ENCODE peak calls at places on chromosomes 1 and 21, in ten cellular contexts. C is hippocampal formation; Z is endothelial cell of umbilical vein; B is nephron progenitor cell; T is stimulated activated CD4-positive, alpha-beta T cell treated with anti-CD3 and anti-CD28 coated beads, TNF-alpha, amount 100 ng/mL, for 4 hours; N is fibroblast of lung; Y is neural progenitor cell; I is right atrium auricular region; D is activated T-helper 1 cell treated with anti-CD3 and anti-CD28 coated beads, Interleukin-12 subunit alpha, Interleukin-12 subunit beta, Interleukin-2, Interleukin-4 antibody, amounts not matched to agents 30 ng/mL and 10 ng/mL and 1 ng/mL, durations not matched to agents 14 hours and 24 hours and 36 hours; E is mesenteric fat pad. G is an unnamed sample.

GRCh38 chr1:208683141-208683540 is 439.0 kb upstream of the PLXNA2 start:
- DNase-seq in C (no peak), Z (peak; percentile 65), B (no peak), T (no peak), N (no peak), Y (no peak), I (no peak), D (no peak), E (no peak), G (no peak)

GRCh38 chr21:20592482-20592881 is 405.7 kb upstream of the NCAM2 start:
- DNase-seq in C (no peak), Z (no peak), B (no peak), T (no peak), N (no peak), Y (no peak), I (no peak), D (no peak), E (no peak), G (no peak)

GRCh38 chr1:192232859-192233417 is 74.7 kb downstream of the RGS18 start:
- DNase-seq in C (no peak), Z (no peak), B (no peak), T (no peak), N (no peak), Y (no peak), I (no peak), D (no peak), E (no peak), G (no peak)

GRCh38 chr1:45518910-45519309 is 2.8 kb downstream of the PRDX1 start:
- DNase-seq in C (no peak), Z (peak; percentile 33), B (no peak), T (no peak), N (peak; percentile 20), Y (peak; percentile 39), I (no peak), D (no peak), E (no peak), G (no peak)

GRCh38 chr1:2855206-2856075 is 53.9 kb upstream of the TTC34 start:
- DNase-seq in C (no peak), Z (no peak), B (no peak), T (no peak), N (no peak), Y (no peak), I (no peak), D (no peak), E (no peak), G (no peak)

GRCh38 chr1:193322218-193322617 is 135.8 kb upstream of the B3GALT2 start:
- DNase-seq in C (no peak), Z (peak; percentile 78), B (no peak), T (no peak), N (peak; percentile 89), Y (no peak), I (no peak), D (no peak), E (no peak), G (no peak)

GRCh38 chr1:201274616-201275265 is 8.6 kb upstream of the PKP1 start:
- DNase-seq in C (no peak), Z (no peak), B (no peak), T (no peak), N (no peak), Y (no peak), I (no peak), D (no peak), E (no peak), G (no peak)

GRCh38 chr1:238071061-238071460 is 180.3 kb upstream of the ZP4 start:
- DNase-seq in C (no peak), Z (no peak), B (no peak), T (no peak), N (no peak), Y (no peak), I (no peak), D (no peak), E (no peak), G (no peak)

GRCh38 chr1:108560430-108561144 is 687 bp downstream of the EEIG2 start:
- DNase-seq in C (no peak), Z (peak; percentile 62), B (peak; percentile 47), T (no peak), N (peak; percentile 66), Y (peak; percentile 70), I (peak; percentile 80), D (peak; percentile 14), E (no peak), G (peak; percentile 25)

GRCh38 chr1:25568834-25569598 is 25.6 kb downstream of the LDLRAP1 start:
- DNase-seq in C (no peak), Z (no peak), B (no peak), T (no peak), N (peak; percentile 89), Y (no peak), I (peak; percentile 69), D (no peak), E (no peak), G (no peak)

GRCh38 chr21:44329086-44329889 is 9.9 kb downstream of the CFAP410 start:
- DNase-seq in C (peak; percentile 30), Z (no peak), B (peak; percentile 36), T (no peak), N (no peak), Y (no peak), I (no peak), D (no peak), E (no peak), G (no peak)

GRCh38 chr21:41953249-41953830 is 478 bp downstream of the C2CD2 start:
- DNase-seq in C (no peak), Z (no peak), B (peak; percentile 63), T (no peak), N (no peak), Y (peak; percentile 55), I (no peak), D (no peak), E (no peak), G (no peak)

GRCh38 chr21:44932366-44933181 is 7.3 kb upstream of the SLX9 start:
- DNase-seq in C (no peak), Z (no peak), B (peak; percentile 63), T (no peak), N (no peak), Y (peak; percentile 66), I (no peak), D (no peak), E (no peak), G (no peak)

GRCh38 chr1:24765308-24765988 is 20.2 kb downstream of the CLIC4 start:
- DNase-seq in C (no peak), Z (peak; percentile 79), B (no peak), T (no peak), N (peak; percentile 73), Y (no peak), I (no peak), D (no peak), E (no peak), G (no peak)

GRCh38 chr1:23646086-23646485 is 45.5 kb upstream of the RPL11 start:
- DNase-seq in C (no peak), Z (no peak), B (no peak), T (no peak), N (no peak), Y (no peak), I (no peak), D (no peak), E (no peak), G (no peak)

GRCh38 chr1:207234690-207235089 is 86.8 kb upstream of the CD55 start:
- DNase-seq in C (no peak), Z (no peak), B (no peak), T (no peak), N (no peak), Y (no peak), I (no peak), D (no peak), E (no peak), G (no peak)

GRCh38 chr1:206555473-206555935 is 48.2 kb downstream of the RASSF5 start:
- DNase-seq in C (peak; percentile 37), Z (no peak), B (peak; percentile 41), T (no peak), N (peak; percentile 29), Y (peak; percentile 44), I (peak; percentile 70), D (no peak), E (no peak), G (no peak)

GRCh38 chr1:185091480-185091879 is 46.1 kb downstream of the RNF2 start:
- DNase-seq in C (no peak), Z (no peak), B (no peak), T (no peak), N (no peak), Y (no peak), I (no peak), D (no peak), E (no peak), G (no peak)

GRCh38 chr21:36430841-36431240 is 45.6 kb downstream of the CHAF1B start:
- DNase-seq in C (no peak), Z (peak; percentile 73), B (no peak), T (no peak), N (peak; percentile 72), Y (no peak), I (no peak), D (no peak), E (no peak), G (no peak)

GRCh38 chr1:112716133-112716720 is 1.1 kb upstream of the PPM1J start:
- DNase-seq in C (peak; percentile 85), Z (peak; percentile 91), B (peak; percentile 92), T (no peak), N (peak; percentile 83), Y (peak; percentile 94), I (peak; percentile 90), D (peak; percentile 72), E (peak; percentile 93), G (peak; percentile 68)

GRCh38 chr1:13836136-13836535 is 136.1 kb downstream of the PRDM2 start:
- DNase-seq in C (no peak), Z (no peak), B (no peak), T (no peak), N (no peak), Y (no peak), I (no peak), D (no peak), E (no peak), G (no peak)

GRCh38 chr1:7301346-7301993 is 469.6 kb upstream of the VAMP3 start:
- DNase-seq in C (no peak), Z (no peak), B (peak; percentile 25), T (no peak), N (peak; percentile 61), Y (no peak), I (no peak), D (no peak), E (no peak), G (no peak)

GRCh38 chr1:241770115-241770514 is 77.9 kb upstream of the EXO1 start:
- DNase-seq in C (no peak), Z (no peak), B (no peak), T (no peak), N (no peak), Y (no peak), I (no peak), D (no peak), E (no peak), G (no peak)

GRCh38 chr1:207140536-207140935 is 36.5 kb downstream of the C4BPA start:
- DNase-seq in C (no peak), Z (no peak), B (no peak), T (no peak), N (no peak), Y (no peak), I (no peak), D (no peak), E (no peak), G (no peak)

GRCh38 chr1:177858222-177858894 is 111.5 kb downstream of the SEC16B start:
- DNase-seq in C (no peak), Z (peak; percentile 40), B (no peak), T (no peak), N (peak; percentile 32), Y (no peak), I (no peak), D (no peak), E (no peak), G (no peak)

G was measured in anterior cingulate cortex.